ENCODE peak calls at places on chromosomes 2 and 18, in eight cellular contexts. D, Z, E, X, Q, H, U and W are unnamed samples.

GRCh38 chr2:229715895-229716507 is 1.6 kb upstream of the DNER start:
- DNase-seq in X (no peak), Z (peak), U (no peak), Q (no peak), D (peak), E (no peak), H (no peak), W (no peak)

GRCh38 chr2:144922519-144922918 is 402.6 kb upstream of the ZEB2 start:
- DNase-seq in Q (no peak), H (no peak), X (no peak), E (no peak), Z (no peak), U (no peak), D (no peak), W (no peak)

GRCh38 chr2:136238552-136239346 is 120.8 kb upstream of the CXCR4 start:
- DNase-seq in H (no peak), E (no peak), Q (peak), U (no peak), Z (peak), D (peak), X (peak), W (no peak)

GRCh38 chr2:205975082-205975949 is 110.7 kb downstream of the INO80D start:
- DNase-seq in U (no peak), E (no peak), Z (no peak), H (no peak), X (no peak), Q (no peak), D (no peak), W (no peak)

GRCh38 chr18:35143615-35144596 is 96.9 kb upstream of the ZNF397 start:
- DNase-seq in D (peak), U (peak), H (peak), X (peak), Q (peak), E (peak), Z (peak), W (no peak)

GRCh38 chr2:101533611-101534601 is 59.0 kb upstream of the RFX8 start:
- DNase-seq in U (no peak), X (no peak), H (no peak), E (no peak), D (no peak), Z (no peak), Q (no peak), W (no peak)

GRCh38 chr18:70249118-70249517 is 39.7 kb upstream of the SOCS6 start:
- DNase-seq in X (peak), E (no peak), Z (no peak), Q (no peak), D (no peak), H (no peak), U (no peak), W (no peak)

GRCh38 chr2:101133492-101134101 is 17.6 kb downstream of the TBC1D8 start:
- DNase-seq in X (no peak), H (no peak), D (no peak), Z (peak), E (no peak), Q (no peak), U (no peak), W (no peak)

GRCh38 chr18:58863539-58864145 is 1.0 kb upstream of the ZNF532 start:
- DNase-seq in X (peak), E (peak), Q (peak), Z (peak), H (peak), D (peak), U (no peak), W (peak)

GRCh38 chr18:27632706-27633105 is 447.6 kb upstream of the CHST9 start:
- DNase-seq in H (no peak), X (no peak), E (no peak), U (no peak), D (no peak), Z (no peak), Q (no peak), W (no peak)

GRCh38 chr18:8260847-8261246 is 348.4 kb upstream of the RAB12 start:
- DNase-seq in U (no peak), D (no peak), E (no peak), H (no peak), Q (no peak), X (no peak), Z (peak), W (no peak)